ENCODE peak calls at places on chromosomes 1 and 21, in six cellular contexts. P, N, L, C, U and R are unnamed samples.

GRCh38 chr1:230327892-230328284 is 98.2 kb downstream of the PGBD5 start:
- DNase-seq in P (peak; percentile 28), N (no peak), L (peak; percentile 5), C (no peak), U (no peak), R (no peak)

GRCh38 chr1:2972879-2973575 is 48.2 kb upstream of the ACTRT2 start:
- DNase-seq in P (no peak), N (no peak), L (no peak), C (no peak), U (no peak), R (no peak)

GRCh38 chr1:85340427-85340826 is 64.0 kb upstream of the BCL10 start:
- DNase-seq in P (no peak), N (peak; percentile 33), L (no peak), C (no peak), U (no peak), R (no peak)

GRCh38 chr1:2546515-2547209 is 9.5 kb upstream of the TNFRSF14 start:
- DNase-seq in P (peak; percentile 89), N (peak; percentile 83), L (peak; percentile 82), C (peak; percentile 92), U (peak; percentile 75), R (peak; percentile 95)

GRCh38 chr1:24321150-24321549 is 2.0 kb downstream of the GRHL3 start:
- DNase-seq in P (no peak), N (no peak), L (no peak), C (no peak), U (no peak), R (peak; percentile 61)

GRCh38 chr1:196361112-196361714 is 247.0 kb downstream of the KCNT2 start:
- DNase-seq in P (peak; percentile 63), N (no peak), L (no peak), C (no peak), U (peak; percentile 2), R (no peak)

GRCh38 chr1:162036156-162036555 is 12.5 kb upstream of the OLFML2B start:
- DNase-seq in P (no peak), N (no peak), L (no peak), C (no peak), U (no peak), R (no peak)

GRCh38 chr21:43196789-43197188 is 28.0 kb downstream of the CRYAA start:
- DNase-seq in P (no peak), N (no peak), L (no peak), C (no peak), U (no peak), R (no peak)

GRCh38 chr1:45040297-45040696 is 28.2 kb downstream of the UROD start:
- DNase-seq in P (no peak), N (no peak), L (no peak), C (no peak), U (no peak), R (no peak)

GRCh38 chr1:30270468-30270867 is 452.9 kb downstream of the MATN1 start:
- DNase-seq in P (no peak), N (no peak), L (no peak), C (no peak), U (no peak), R (no peak)

GRCh38 chr1:203287109-203287893 is 18.0 kb upstream of the BTG2 start:
- DNase-seq in P (no peak), N (peak; percentile 68), L (peak; percentile 98), C (peak; percentile 88), U (no peak), R (peak; percentile 97)

GRCh38 chr21:33051925-33052324 is 18.0 kb upstream of the OLIG1 start:
- DNase-seq in P (no peak), N (no peak), L (no peak), C (no peak), U (no peak), R (no peak)

GRCh38 chr21:44285547-44285992 is at the start of gene AIRE:
- DNase-seq in P (no peak), N (no peak), L (no peak), C (no peak), U (no peak), R (no peak)

GRCh38 chr1:43313771-43314170 is 13.0 kb downstream of the TIE1 start:
- DNase-seq in P (no peak), N (no peak), L (no peak), C (no peak), U (no peak), R (no peak)

GRCh38 chr1:172990598-172991215 is 60.0 kb downstream of the TNFSF18 start:
- DNase-seq in P (no peak), N (peak; percentile 61), L (no peak), C (no peak), U (no peak), R (no peak)

GRCh38 chr21:29376556-29376955 is 77.8 kb downstream of the BACH1 start:
- DNase-seq in P (peak; percentile 42), N (peak; percentile 12), L (no peak), C (peak; percentile 27), U (peak; percentile 47), R (peak; percentile 72)

GRCh38 chr1:231420959-231421615 is 1.0 kb downstream of the EGLN1 start:
- DNase-seq in P (peak; percentile 52), N (peak; percentile 77), L (no peak), C (peak; percentile 72), U (no peak), R (peak; percentile 75)

GRCh38 chr1:242629396-242629795 is 104.9 kb upstream of the PLD5 start:
- DNase-seq in P (peak; percentile 10), N (no peak), L (no peak), C (no peak), U (no peak), R (peak; percentile 20)

GRCh38 chr21:16588433-16588860 is 858.7 kb downstream of the USP25 start:
- DNase-seq in P (peak; percentile 71), N (no peak), L (no peak), C (no peak), U (no peak), R (no peak)

GRCh38 chr1:227922501-227923352 is 25.0 kb downstream of the WNT9A start:
- DNase-seq in P (no peak), N (no peak), L (no peak), C (no peak), U (no peak), R (no peak)

GRCh38 chr1:74584185-74584584 is 71.8 kb upstream of the LRRC53 start:
- DNase-seq in P (no peak), N (no peak), L (no peak), C (no peak), U (no peak), R (no peak)

GRCh38 chr1:211339631-211340041 is 13.0 kb downstream of the TRAF5 start:
- DNase-seq in P (no peak), N (no peak), L (no peak), C (no peak), U (no peak), R (no peak)

GRCh38 chr1:214377886-214378285 is 96.9 kb downstream of the SMYD2 start:
- DNase-seq in P (no peak), N (peak; percentile 17), L (no peak), C (no peak), U (no peak), R (no peak)

DNA sequence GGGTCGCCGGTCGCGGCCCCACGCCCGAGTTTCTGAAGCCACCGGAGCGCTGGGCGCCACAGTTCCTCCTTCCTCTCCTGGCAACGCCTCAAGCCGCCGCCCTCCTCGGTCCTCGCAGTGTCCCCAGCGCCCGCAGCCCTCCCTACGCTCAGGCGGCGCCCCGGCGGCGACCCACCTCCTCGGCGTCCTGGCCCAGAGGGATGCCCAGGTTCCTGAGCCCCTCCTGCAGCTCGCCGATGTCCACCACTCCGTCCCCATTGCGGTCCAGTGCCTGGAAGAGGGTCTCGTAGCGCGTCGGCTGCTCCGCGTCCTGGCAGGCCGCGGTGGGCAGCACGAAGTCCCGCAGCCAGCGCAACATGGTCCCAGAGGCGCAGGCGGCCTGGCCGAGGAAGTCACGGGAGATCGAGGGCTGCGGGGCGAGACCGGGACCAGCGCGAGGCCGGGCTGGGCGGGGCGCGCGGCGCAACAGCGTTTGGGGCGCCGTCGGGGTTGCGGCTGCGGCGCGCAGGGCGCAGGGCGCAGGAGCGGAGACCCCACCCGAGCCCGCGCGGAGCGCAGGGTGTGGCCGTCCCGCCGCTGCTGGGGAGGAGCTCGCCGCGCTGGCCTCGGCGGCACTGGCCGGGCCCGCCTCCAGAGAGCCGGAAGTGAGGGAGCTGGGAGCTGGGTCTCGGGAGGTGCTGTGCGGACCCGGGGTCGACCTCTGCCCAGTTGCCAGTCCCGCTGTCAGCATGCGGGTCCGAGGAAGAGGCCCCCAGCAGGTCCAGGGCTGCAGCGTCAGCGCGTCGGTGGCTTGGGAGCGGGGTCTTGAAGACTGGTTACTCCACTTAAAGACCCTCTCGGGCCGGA is at the start of gene SLC25A24:
- DNase-seq in P (peak; percentile 78), N (peak; percentile 73), L (no peak), C (peak; percentile 93), U (peak; percentile 47), R (peak; percentile 77)
- TF ChIP-seq POLR2A in P (peak; percentile 74), N (no peak), L (peak; percentile 58), C (peak; percentile 77), U (peak; percentile 81), R (peak; percentile 25)

GRCh38 chr1:22745675-22746585 is 35.3 kb downstream of the EPHB2 start:
- DNase-seq in P (peak; percentile 88), N (peak; percentile 74), L (no peak), C (no peak), U (peak; percentile 63), R (peak; percentile 54)
- TF ChIP-seq MYC in P (no peak), N (no peak), L (no peak), C (no peak), U (no peak), R (no peak)

DNA sequence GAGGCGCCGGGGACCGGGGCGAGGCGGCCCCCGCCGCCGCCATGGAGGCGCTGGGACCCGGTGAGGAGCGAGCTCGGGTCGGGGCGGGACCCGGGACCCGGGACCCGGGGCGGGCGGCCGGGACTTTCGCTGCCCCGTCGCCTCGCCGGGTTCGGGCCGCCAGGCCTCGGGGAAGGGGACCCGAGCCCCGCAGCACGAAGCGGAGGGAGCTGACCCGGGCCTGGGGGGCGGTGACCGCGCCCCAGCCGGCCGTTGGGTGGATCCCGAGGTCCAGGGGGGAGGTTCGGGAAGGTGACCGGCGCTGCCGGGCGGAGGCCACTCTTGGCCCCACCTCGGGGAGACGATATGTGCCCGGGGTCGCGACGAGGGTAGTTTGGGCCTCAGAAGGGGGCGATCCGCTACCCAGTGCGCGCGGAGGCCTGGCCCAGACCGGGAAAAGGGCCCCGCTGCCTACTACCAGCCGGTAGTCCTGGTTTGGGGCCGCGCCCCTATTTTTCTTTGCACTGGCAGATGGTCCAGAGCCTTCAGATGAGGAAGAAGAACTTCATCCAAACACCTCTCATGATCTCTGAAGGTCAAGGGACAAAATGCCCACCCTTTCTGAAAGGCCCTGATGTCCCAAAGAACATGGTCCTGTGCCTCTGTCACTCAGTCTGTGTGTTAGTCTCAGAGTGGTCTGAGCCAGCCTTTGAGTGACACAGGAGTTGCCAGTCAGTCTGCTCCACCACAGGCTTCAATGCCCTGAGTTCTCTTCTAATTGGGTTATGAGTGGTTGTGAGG is 750 bp downstream of the AGO4 start:
- DNase-seq in P (peak; percentile 14), N (peak; percentile 54), L (no peak), C (peak; percentile 79), U (peak; percentile 17), R (peak; percentile 51)
- TF ChIP-seq POLR2A in P (no peak), N (peak; percentile 29), L (no peak), C (peak; percentile 31), U (no peak), R (no peak)

GRCh38 chr1:193234523-193234922 is 48.1 kb upstream of the B3GALT2 start:
- DNase-seq in P (no peak), N (peak; percentile 22), L (no peak), C (no peak), U (no peak), R (no peak)

DNA sequence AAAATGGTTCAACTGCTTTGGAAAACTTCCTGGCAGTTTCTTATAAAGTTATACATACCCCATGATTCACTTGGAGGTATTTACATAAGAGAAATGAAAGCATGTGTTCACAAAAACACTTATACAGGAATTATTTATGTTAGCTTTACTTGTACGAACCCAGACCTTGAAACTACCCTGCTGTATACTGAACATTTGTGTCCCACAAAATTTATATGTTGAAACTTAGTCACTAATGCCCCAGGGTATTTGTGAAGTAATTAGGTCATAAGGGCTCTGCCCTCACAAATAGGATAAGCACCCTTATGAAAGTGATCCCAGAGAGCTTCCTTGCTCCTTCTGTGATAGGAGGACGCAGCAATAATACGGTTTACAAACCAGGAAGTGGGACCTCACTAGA is 42.7 kb upstream of the B3GALT2 start:
- DNase-seq in P (peak; percentile 6), N (no peak), L (no peak), C (no peak), U (no peak), R (peak; percentile 10)
- TF ChIP-seq MYC in P (no peak), N (no peak), L (no peak), C (no peak), U (no peak), R (no peak)